ENCODE peak calls at places on chromosomes 4 and X, in six cellular contexts. One of them, this sample, is unnamed. For H3K4me1, the result is how much of the 10 kb centered on the place peaks cover.

GRCh38 chr4:105329081-105329480 is 144.8 kb downstream of the PPA2 start:
- DNase-seq in K562: no peak
- DNase-seq in H1: no peak
- DNase-seq in HCT116: no peak
- DNase-seq in SK-N-SH: no peak
- DNase-seq in HepG2: no peak
- DNase-seq in this sample: no peak

GRCh38 chr4:72631296-72631695 is 62.3 kb upstream of the ADAMTS3 start:
- DNase-seq in K562: no peak
- DNase-seq in H1: no peak
- DNase-seq in HCT116: no peak
- DNase-seq in SK-N-SH: peak
- DNase-seq in HepG2: no peak
- DNase-seq in this sample: no peak

GRCh38 chr4:153950100-153950979 is 161.5 kb upstream of the SFRP2 start:
- DNase-seq in K562: no peak
- DNase-seq in H1: no peak
- DNase-seq in HCT116: no peak
- DNase-seq in SK-N-SH: no peak
- DNase-seq in HepG2: peak
- DNase-seq in this sample: no peak

GRCh38 chr4:74038161-74039064 is at the start of gene CXCL3:
- DNase-seq in K562: peak
- DNase-seq in H1: peak
- DNase-seq in HCT116: no peak
- DNase-seq in SK-N-SH: peak
- DNase-seq in HepG2: no peak
- DNase-seq in this sample: no peak

GRCh38 chr4:11423465-11423864 is 5.2 kb downstream of the HS3ST1 start:
- DNase-seq in K562: no peak
- DNase-seq in H1: no peak
- DNase-seq in HCT116: no peak
- DNase-seq in SK-N-SH: no peak
- DNase-seq in HepG2: no peak
- DNase-seq in this sample: no peak

GRCh38 chrX:18545771-18546170 is 120.4 kb downstream of the CDKL5 start:
- DNase-seq in K562: no peak
- DNase-seq in H1: no peak
- DNase-seq in HCT116: no peak
- DNase-seq in SK-N-SH: no peak
- DNase-seq in HepG2: peak
- DNase-seq in this sample: no peak

GRCh38 chrX:49155243-49155899 is 7.2 kb upstream of the MAGIX start:
- DNase-seq in K562: peak
- DNase-seq in H1: peak
- DNase-seq in HCT116: peak
- DNase-seq in SK-N-SH: no peak
- DNase-seq in HepG2: no peak
- DNase-seq in this sample: peak

GRCh38 chrX:72139538-72139937 is 7.8 kb upstream of the RTL5 start:
- DNase-seq in K562: no peak
- DNase-seq in H1: no peak
- DNase-seq in HCT116: no peak
- DNase-seq in SK-N-SH: no peak
- DNase-seq in HepG2: no peak
- DNase-seq in this sample: no peak

GRCh38 chrX:41258281-41258680 is 75.7 kb upstream of the DDX3X start:
- DNase-seq in K562: no peak
- DNase-seq in H1: no peak
- DNase-seq in HCT116: no peak
- DNase-seq in SK-N-SH: no peak
- DNase-seq in HepG2: no peak
- DNase-seq in this sample: no peak

GRCh38 chr4:101753702-101754101 is 36.8 kb upstream of the BANK1 start:
- DNase-seq in K562: no peak
- DNase-seq in H1: no peak
- DNase-seq in HCT116: no peak
- DNase-seq in SK-N-SH: no peak
- DNase-seq in HepG2: no peak
- DNase-seq in this sample: no peak

GRCh38 chrX:68634649-68635227 is 12.7 kb upstream of the STARD8 start:
- DNase-seq in K562: no peak
- DNase-seq in H1: no peak
- DNase-seq in HCT116: no peak
- DNase-seq in SK-N-SH: no peak
- DNase-seq in HepG2: no peak
- DNase-seq in this sample: no peak

GRCh38 chr4:153522800-153523089 is 56.6 kb downstream of the TMEM131L start:
- DNase-seq in K562: no peak
- DNase-seq in H1: no peak
- DNase-seq in HCT116: no peak
- DNase-seq in SK-N-SH: no peak
- DNase-seq in HepG2: no peak
- DNase-seq in this sample: no peak

GRCh38 chrX:57417827-57418226 is 131.3 kb downstream of the FAAH2 start:
- DNase-seq in K562: no peak
- DNase-seq in H1: no peak
- DNase-seq in HCT116: no peak
- DNase-seq in SK-N-SH: no peak
- DNase-seq in HepG2: no peak
- DNase-seq in this sample: no peak

GRCh38 chr4:151004222-151004621 is 10.9 kb downstream of the LRBA start:
- DNase-seq in K562: no peak
- DNase-seq in H1: no peak
- DNase-seq in HCT116: peak
- DNase-seq in SK-N-SH: no peak
- DNase-seq in HepG2: no peak
- DNase-seq in this sample: no peak

GRCh38 chr4:165740911-165741310 is 132.1 kb upstream of the TLL1 start:
- DNase-seq in K562: no peak
- DNase-seq in H1: no peak
- DNase-seq in HCT116: no peak
- DNase-seq in SK-N-SH: no peak
- DNase-seq in HepG2: no peak
- DNase-seq in this sample: no peak

GRCh38 chr4:156512622-156513021 is 459.0 kb downstream of the PDGFC start:
- DNase-seq in K562: no peak
- DNase-seq in H1: no peak
- DNase-seq in HCT116: no peak
- DNase-seq in SK-N-SH: no peak
- DNase-seq in HepG2: no peak
- DNase-seq in this sample: no peak

GRCh38 chr4:102687982-102688433 is 72.8 kb downstream of the MANBA start:
- DNase-seq in K562: no peak
- DNase-seq in H1: no peak
- DNase-seq in HCT116: no peak
- DNase-seq in SK-N-SH: no peak
- DNase-seq in HepG2: no peak
- DNase-seq in this sample: no peak

GRCh38 chr4:58515206-58515605 is 1405.0 kb upstream of the IGFBP7 start:
- DNase-seq in K562: no peak
- DNase-seq in H1: no peak
- DNase-seq in HCT116: no peak
- DNase-seq in SK-N-SH: no peak
- DNase-seq in HepG2: no peak
- DNase-seq in this sample: no peak

GRCh38 chrX:129842510-129843208 is 1.0 kb downstream of the ZDHHC9 start:
- DNase-seq in K562: no peak
- DNase-seq in H1: no peak
- DNase-seq in HCT116: no peak
- DNase-seq in SK-N-SH: peak
- DNase-seq in HepG2: peak
- DNase-seq in this sample: no peak

GRCh38 chr4:108053281-108053701 is 63.6 kb downstream of the HADH start:
- DNase-seq in K562: no peak
- DNase-seq in H1: no peak
- DNase-seq in HCT116: no peak
- DNase-seq in SK-N-SH: no peak
- DNase-seq in HepG2: no peak
- DNase-seq in this sample: no peak

GRCh38 chr4:152585036-152585439 is 49.1 kb upstream of the FBXW7 start:
- DNase-seq in K562: no peak
- DNase-seq in H1: no peak
- DNase-seq in HCT116: no peak
- DNase-seq in SK-N-SH: no peak
- DNase-seq in HepG2: no peak
- DNase-seq in this sample: no peak

GRCh38 chr4:147570616-147571015 is 46.6 kb upstream of the TMEM184C start:
- DNase-seq in K562: no peak
- DNase-seq in H1: no peak
- DNase-seq in HCT116: no peak
- DNase-seq in SK-N-SH: no peak
- DNase-seq in HepG2: no peak
- DNase-seq in this sample: no peak

GRCh38 chr4:141307241-141307689 is 86.6 kb downstream of the ZNF330 start:
- DNase-seq in K562: peak
- DNase-seq in H1: peak
- DNase-seq in HCT116: peak
- DNase-seq in SK-N-SH: peak
- DNase-seq in HepG2: peak
- DNase-seq in this sample: peak

GRCh38 chr4:183434264-183435045 is 10.0 kb upstream of the CDKN2AIP start:
- DNase-seq in K562: no peak
- DNase-seq in H1: no peak
- DNase-seq in HCT116: no peak
- DNase-seq in SK-N-SH: no peak
- DNase-seq in HepG2: no peak
- DNase-seq in this sample: no peak

GRCh38 chr4:173448557-173448918 is 49.6 kb upstream of the SCRG1 start:
- DNase-seq in K562: no peak
- DNase-seq in H1: no peak
- DNase-seq in HCT116: no peak
- DNase-seq in SK-N-SH: no peak
- DNase-seq in HepG2: no peak
- DNase-seq in this sample: no peak

GRCh38 chr4:52234539-52235174 is 183.6 kb downstream of the SPATA18 start:
- DNase-seq in K562: no peak
- DNase-seq in H1: no peak
- DNase-seq in HCT116: peak
- DNase-seq in SK-N-SH: peak
- DNase-seq in HepG2: peak
- DNase-seq in this sample: peak
- TF ChIP-seq YY1 in K562: no peak
- TF ChIP-seq YY1 in H1: no peak
- TF ChIP-seq YY1 in HCT116: no peak
- TF ChIP-seq YY1 in SK-N-SH: no peak
- TF ChIP-seq YY1 in HepG2: no peak
- TF ChIP-seq YY1 in this sample: no peak

GRCh38 chrX:97787311-97787710 is 903.6 kb downstream of the RPA4 start:
- DNase-seq in K562: no peak
- DNase-seq in H1: no peak
- DNase-seq in HCT116: no peak
- DNase-seq in SK-N-SH: no peak
- DNase-seq in HepG2: no peak
- DNase-seq in this sample: no peak
- H3K4me1 ChIP-seq in K562: under half
- H3K4me1 ChIP-seq in H1: under half
- H3K4me1 ChIP-seq in HCT116: under half
- H3K4me1 ChIP-seq in SK-N-SH: under half
- H3K4me1 ChIP-seq in HepG2: under half
- H3K4me1 ChIP-seq in this sample: under half

DNA sequence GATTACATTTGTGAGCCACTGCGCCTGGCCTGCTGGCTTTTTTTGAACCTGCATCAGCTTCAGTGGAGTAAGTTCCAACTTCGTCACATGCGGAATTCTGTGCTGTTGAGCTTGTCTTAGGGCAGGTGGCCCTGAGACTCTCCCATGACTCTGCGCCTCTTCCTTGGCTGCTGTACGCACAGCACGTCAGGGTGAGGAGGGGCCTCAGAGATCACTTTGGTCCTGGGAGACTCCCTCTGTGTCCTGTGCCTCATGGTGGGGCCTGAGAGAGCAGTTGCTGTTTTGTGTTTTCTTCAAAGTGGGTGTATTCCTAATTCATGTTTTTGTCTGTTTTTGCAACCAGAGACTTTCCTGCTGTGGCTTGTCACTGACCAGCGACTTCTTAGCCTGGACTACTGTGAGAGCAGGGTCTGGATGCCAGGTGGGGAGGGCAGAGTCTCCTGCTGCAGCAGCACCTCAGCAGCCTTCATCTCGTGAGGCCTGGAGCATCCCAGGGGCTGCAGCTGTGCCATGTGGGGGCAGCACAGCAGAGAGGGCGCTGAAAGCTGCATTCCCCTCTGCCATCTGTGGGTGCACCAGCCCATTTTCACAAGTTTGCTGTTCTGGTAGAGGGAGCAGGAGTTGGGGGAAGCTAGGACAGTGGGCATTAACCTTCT is 107.8 kb downstream of the TNIP2 start:
- DNase-seq in K562: no peak
- DNase-seq in H1: no peak
- DNase-seq in HCT116: no peak
- DNase-seq in SK-N-SH: no peak
- DNase-seq in HepG2: no peak
- DNase-seq in this sample: no peak
- TF ChIP-seq YY1 in K562: no peak
- TF ChIP-seq YY1 in H1: no peak
- TF ChIP-seq YY1 in HCT116: no peak
- TF ChIP-seq YY1 in SK-N-SH: no peak
- TF ChIP-seq YY1 in HepG2: no peak
- TF ChIP-seq YY1 in this sample: no peak

GRCh38 chr4:48725414-48725813 is 54.7 kb downstream of the FRYL start:
- DNase-seq in K562: no peak
- DNase-seq in H1: no peak
- DNase-seq in HCT116: no peak
- DNase-seq in SK-N-SH: no peak
- DNase-seq in HepG2: no peak
- DNase-seq in this sample: no peak
- H3K4me1 ChIP-seq in K562: under half
- H3K4me1 ChIP-seq in H1: under half
- H3K4me1 ChIP-seq in HCT116: under half
- H3K4me1 ChIP-seq in SK-N-SH: under half
- H3K4me1 ChIP-seq in HepG2: under half
- H3K4me1 ChIP-seq in this sample: under half

DNA sequence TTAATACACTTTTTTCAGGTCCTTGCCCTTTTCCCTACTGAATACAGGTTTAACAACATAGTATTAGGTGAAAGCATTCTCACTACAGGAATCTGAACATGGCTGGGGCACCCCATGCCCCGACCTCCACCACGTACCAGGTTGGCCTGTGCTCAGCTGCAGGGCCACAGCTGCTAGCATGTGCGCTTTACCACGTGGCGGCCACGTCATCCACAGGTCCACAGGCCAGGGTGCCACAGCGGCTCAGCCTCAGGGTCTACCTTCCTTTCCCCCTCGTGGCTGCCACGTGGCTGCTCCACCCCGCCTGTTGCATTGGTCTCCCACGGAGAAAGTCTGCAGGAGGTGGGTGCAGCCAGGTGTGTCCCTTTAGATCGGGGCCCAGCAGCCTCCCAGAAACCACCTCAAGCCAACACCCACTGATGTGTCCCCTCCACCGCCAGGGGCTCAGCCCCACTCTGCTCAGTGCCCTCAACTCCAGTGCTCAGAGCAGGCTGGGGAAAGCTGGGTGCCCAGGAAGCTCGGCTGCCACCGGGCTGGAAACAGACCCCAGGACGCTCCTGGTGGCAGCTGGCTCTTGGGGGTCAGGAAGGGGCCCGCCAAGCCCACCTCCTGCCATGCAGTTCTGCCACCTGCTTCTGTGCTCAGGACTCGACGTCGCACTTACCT is 17.8 kb downstream of the CTBP1 start:
- DNase-seq in K562: no peak
- DNase-seq in H1: no peak
- DNase-seq in HCT116: no peak
- DNase-seq in SK-N-SH: no peak
- DNase-seq in HepG2: no peak
- DNase-seq in this sample: no peak
- TF ChIP-seq YY1 in K562: no peak
- TF ChIP-seq YY1 in H1: no peak
- TF ChIP-seq YY1 in HCT116: no peak
- TF ChIP-seq YY1 in SK-N-SH: no peak
- TF ChIP-seq YY1 in HepG2: no peak
- TF ChIP-seq YY1 in this sample: no peak

This sample was measured in NT2/D1.